ENCODE peak calls at places on chromosomes 12 and 14, in five cellular contexts. One of them, this sample, is unnamed.

GRCh38 chr12:122643207-122643805 is 59.9 kb downstream of the HCAR2 start:
- DNase-seq in dorsolateral prefrontal cortex: no peak
- DNase-seq in astrocyte of the spinal cord: no peak
- DNase-seq in CD8-positive, alpha-beta T cell: no peak
- DNase-seq in psoas muscle: no peak
- DNase-seq in this sample: no peak

GRCh38 chr12:116558280-116559079 is 701 bp upstream of the MAP1LC3B2 start:
- DNase-seq in dorsolateral prefrontal cortex: no peak
- DNase-seq in astrocyte of the spinal cord: no peak
- DNase-seq in CD8-positive, alpha-beta T cell: no peak
- DNase-seq in psoas muscle: no peak
- DNase-seq in this sample: no peak

GRCh38 chr14:95623195-95623594 is 63.0 kb upstream of the TCL1B start:
- DNase-seq in dorsolateral prefrontal cortex: no peak
- DNase-seq in astrocyte of the spinal cord: no peak
- DNase-seq in CD8-positive, alpha-beta T cell: no peak
- DNase-seq in psoas muscle: no peak
- DNase-seq in this sample: peak

GRCh38 chr14:71050227-71050823 is 143.1 kb downstream of the PCNX1 start:
- DNase-seq in dorsolateral prefrontal cortex: no peak
- DNase-seq in astrocyte of the spinal cord: peak
- DNase-seq in CD8-positive, alpha-beta T cell: no peak
- DNase-seq in psoas muscle: no peak
- DNase-seq in this sample: peak

GRCh38 chr14:63192085-63192484 is 12.2 kb upstream of the RHOJ start:
- DNase-seq in dorsolateral prefrontal cortex: no peak
- DNase-seq in astrocyte of the spinal cord: peak
- DNase-seq in CD8-positive, alpha-beta T cell: no peak
- DNase-seq in psoas muscle: no peak
- DNase-seq in this sample: peak

GRCh38 chr12:92226036-92226661 is 80.5 kb upstream of the BTG1 start:
- DNase-seq in dorsolateral prefrontal cortex: no peak
- DNase-seq in astrocyte of the spinal cord: peak
- DNase-seq in CD8-positive, alpha-beta T cell: no peak
- DNase-seq in psoas muscle: no peak
- DNase-seq in this sample: peak

GRCh38 chr14:59333668-59334067 is 131.5 kb downstream of the GPR135 start:
- DNase-seq in dorsolateral prefrontal cortex: no peak
- DNase-seq in astrocyte of the spinal cord: peak
- DNase-seq in CD8-positive, alpha-beta T cell: no peak
- DNase-seq in psoas muscle: no peak
- DNase-seq in this sample: peak

GRCh38 chr14:92647499-92648279 is 100.7 kb downstream of the LGMN start:
- DNase-seq in dorsolateral prefrontal cortex: no peak
- DNase-seq in astrocyte of the spinal cord: peak
- DNase-seq in CD8-positive, alpha-beta T cell: no peak
- DNase-seq in psoas muscle: no peak
- DNase-seq in this sample: peak

GRCh38 chr12:54596526-54596946 is 8.1 kb upstream of the PPP1R1A start:
- DNase-seq in dorsolateral prefrontal cortex: peak
- DNase-seq in astrocyte of the spinal cord: peak
- DNase-seq in CD8-positive, alpha-beta T cell: peak
- DNase-seq in psoas muscle: peak
- DNase-seq in this sample: peak

GRCh38 chr12:2004113-2004929 is at the start of gene DCP1B:
- DNase-seq in dorsolateral prefrontal cortex: peak
- DNase-seq in astrocyte of the spinal cord: peak
- DNase-seq in CD8-positive, alpha-beta T cell: peak
- DNase-seq in psoas muscle: peak
- DNase-seq in this sample: peak

GRCh38 chr12:104250366-104251125 is 35.0 kb downstream of the TXNRD1 start:
- DNase-seq in dorsolateral prefrontal cortex: no peak
- DNase-seq in astrocyte of the spinal cord: no peak
- DNase-seq in CD8-positive, alpha-beta T cell: no peak
- DNase-seq in psoas muscle: no peak
- DNase-seq in this sample: no peak

GRCh38 chr12:47190271-47190750 is 110.6 kb upstream of the AMIGO2 start:
- DNase-seq in dorsolateral prefrontal cortex: no peak
- DNase-seq in astrocyte of the spinal cord: peak
- DNase-seq in CD8-positive, alpha-beta T cell: no peak
- DNase-seq in psoas muscle: no peak
- DNase-seq in this sample: peak

GRCh38 chr12:65121049-65121955 is at the start of gene WIF1:
- DNase-seq in dorsolateral prefrontal cortex: no peak
- DNase-seq in astrocyte of the spinal cord: no peak
- DNase-seq in CD8-positive, alpha-beta T cell: no peak
- DNase-seq in psoas muscle: peak
- DNase-seq in this sample: no peak

GRCh38 chr12:11652351-11653040 is 3.0 kb downstream of the ETV6 start:
- DNase-seq in dorsolateral prefrontal cortex: no peak
- DNase-seq in astrocyte of the spinal cord: peak
- DNase-seq in CD8-positive, alpha-beta T cell: no peak
- DNase-seq in psoas muscle: no peak
- DNase-seq in this sample: peak

GRCh38 chr12:50222275-50222783 is 55.2 kb upstream of the CERS5 start:
- DNase-seq in dorsolateral prefrontal cortex: no peak
- DNase-seq in astrocyte of the spinal cord: peak
- DNase-seq in CD8-positive, alpha-beta T cell: no peak
- DNase-seq in psoas muscle: no peak
- DNase-seq in this sample: peak

GRCh38 chr12:105978686-105979085 is 160.1 kb downstream of the NUAK1 start:
- DNase-seq in dorsolateral prefrontal cortex: no peak
- DNase-seq in astrocyte of the spinal cord: peak
- DNase-seq in CD8-positive, alpha-beta T cell: no peak
- DNase-seq in psoas muscle: no peak
- DNase-seq in this sample: no peak

GRCh38 chr14:86799244-86799647 is 1193.7 kb downstream of the GALC start:
- DNase-seq in dorsolateral prefrontal cortex: no peak
- DNase-seq in astrocyte of the spinal cord: peak
- DNase-seq in CD8-positive, alpha-beta T cell: no peak
- DNase-seq in psoas muscle: no peak
- DNase-seq in this sample: peak

GRCh38 chr14:63766616-63767015 is 38.8 kb upstream of the SGPP1 start:
- DNase-seq in dorsolateral prefrontal cortex: no peak
- DNase-seq in astrocyte of the spinal cord: no peak
- DNase-seq in CD8-positive, alpha-beta T cell: no peak
- DNase-seq in psoas muscle: no peak
- DNase-seq in this sample: no peak

GRCh38 chr14:105343194-105343593 is 28.6 kb downstream of the PACS2 start:
- DNase-seq in dorsolateral prefrontal cortex: no peak
- DNase-seq in astrocyte of the spinal cord: no peak
- DNase-seq in CD8-positive, alpha-beta T cell: no peak
- DNase-seq in psoas muscle: no peak
- DNase-seq in this sample: no peak

GRCh38 chr12:13347241-13348043 is 150.9 kb downstream of the EMP1 start:
- DNase-seq in dorsolateral prefrontal cortex: peak
- DNase-seq in astrocyte of the spinal cord: peak
- DNase-seq in CD8-positive, alpha-beta T cell: no peak
- DNase-seq in psoas muscle: no peak
- DNase-seq in this sample: peak

GRCh38 chr12:96361074-96361473 is 39.2 kb downstream of the CDK17 start:
- DNase-seq in dorsolateral prefrontal cortex: no peak
- DNase-seq in astrocyte of the spinal cord: no peak
- DNase-seq in CD8-positive, alpha-beta T cell: no peak
- DNase-seq in psoas muscle: no peak
- DNase-seq in this sample: no peak

GRCh38 chr14:20799955-20800544 is 2.6 kb downstream of the RNASE1 start:
- DNase-seq in dorsolateral prefrontal cortex: no peak
- DNase-seq in astrocyte of the spinal cord: no peak
- DNase-seq in CD8-positive, alpha-beta T cell: no peak
- DNase-seq in psoas muscle: no peak
- DNase-seq in this sample: no peak

GRCh38 chr12:5648692-5649338 is 216.9 kb downstream of the NTF3 start:
- DNase-seq in dorsolateral prefrontal cortex: no peak
- DNase-seq in astrocyte of the spinal cord: no peak
- DNase-seq in CD8-positive, alpha-beta T cell: no peak
- DNase-seq in psoas muscle: no peak
- DNase-seq in this sample: no peak

GRCh38 chr12:28987538-28988383 is 161.3 kb upstream of the FAR2 start:
- DNase-seq in dorsolateral prefrontal cortex: no peak
- DNase-seq in astrocyte of the spinal cord: no peak
- DNase-seq in CD8-positive, alpha-beta T cell: no peak
- DNase-seq in psoas muscle: no peak
- DNase-seq in this sample: no peak

GRCh38 chr14:96362071-96362964 is 823 bp downstream of the ATG2B start:
- DNase-seq in dorsolateral prefrontal cortex: no peak
- DNase-seq in astrocyte of the spinal cord: peak
- DNase-seq in CD8-positive, alpha-beta T cell: peak
- DNase-seq in psoas muscle: no peak
- DNase-seq in this sample: peak

GRCh38 chr14:50961606-50962259 is 17.4 kb upstream of the PYGL start:
- DNase-seq in dorsolateral prefrontal cortex: no peak
- DNase-seq in astrocyte of the spinal cord: peak
- DNase-seq in CD8-positive, alpha-beta T cell: no peak
- DNase-seq in psoas muscle: no peak
- DNase-seq in this sample: peak

GRCh38 chr14:74240794-74241610 is 1.8 kb downstream of the VSX2 start:
- DNase-seq in dorsolateral prefrontal cortex: no peak
- DNase-seq in astrocyte of the spinal cord: peak
- DNase-seq in CD8-positive, alpha-beta T cell: no peak
- DNase-seq in psoas muscle: no peak
- DNase-seq in this sample: peak

GRCh38 chr14:77707724-77708408 is at the start of the genes ALKBH1 and SLIRP:
- DNase-seq in dorsolateral prefrontal cortex: peak
- DNase-seq in astrocyte of the spinal cord: peak
- DNase-seq in CD8-positive, alpha-beta T cell: peak
- DNase-seq in psoas muscle: peak
- DNase-seq in this sample: peak

GRCh38 chr14:103432627-103433026 is 47.4 kb downstream of the MARK3 start:
- DNase-seq in dorsolateral prefrontal cortex: no peak
- DNase-seq in astrocyte of the spinal cord: no peak
- DNase-seq in CD8-positive, alpha-beta T cell: no peak
- DNase-seq in psoas muscle: no peak
- DNase-seq in this sample: no peak

GRCh38 chr14:103433902-103434563 is 48.8 kb downstream of the MARK3 start:
- DNase-seq in dorsolateral prefrontal cortex: no peak
- DNase-seq in astrocyte of the spinal cord: no peak
- DNase-seq in CD8-positive, alpha-beta T cell: no peak
- DNase-seq in psoas muscle: no peak
- DNase-seq in this sample: no peak

GRCh38 chr14:103436533-103436932 is 51.3 kb downstream of the MARK3 start:
- DNase-seq in dorsolateral prefrontal cortex: no peak
- DNase-seq in astrocyte of the spinal cord: peak
- DNase-seq in CD8-positive, alpha-beta T cell: no peak
- DNase-seq in psoas muscle: no peak
- DNase-seq in this sample: peak

DNA sequence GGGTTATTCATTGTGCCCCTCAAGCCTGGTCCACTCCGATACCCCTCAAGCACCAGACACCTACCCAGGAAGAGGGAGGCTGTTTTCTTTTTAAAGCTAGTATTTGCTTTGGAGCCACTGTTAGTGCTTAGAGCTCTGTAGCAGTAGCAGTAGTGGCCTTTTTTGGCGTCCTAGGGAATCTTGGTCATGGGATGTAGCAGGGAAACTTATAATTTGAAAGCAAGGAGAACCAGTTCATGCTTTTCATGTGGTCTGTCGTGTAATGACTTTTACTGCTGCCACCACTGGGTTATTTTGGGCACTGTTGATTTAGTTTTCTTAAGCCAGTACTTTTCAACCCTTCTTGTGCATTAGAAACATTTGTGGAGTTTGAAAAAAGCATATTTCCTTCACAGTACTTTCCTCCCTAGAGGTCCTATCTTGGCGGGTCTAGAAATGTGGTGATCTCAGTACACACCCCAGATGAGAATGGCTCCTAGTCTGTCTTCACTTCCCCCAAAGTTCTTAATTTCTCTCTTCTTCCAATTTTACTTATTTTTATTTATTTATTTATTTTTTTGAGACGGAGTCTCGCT is 49.7 kb downstream of the MARK3 start:
- DNase-seq in dorsolateral prefrontal cortex: no peak
- DNase-seq in astrocyte of the spinal cord: no peak
- DNase-seq in CD8-positive, alpha-beta T cell: no peak
- DNase-seq in psoas muscle: no peak
- DNase-seq in this sample: no peak
- TF ChIP-seq CTCF in dorsolateral prefrontal cortex: no peak
- TF ChIP-seq CTCF in astrocyte of the spinal cord: no peak
- TF ChIP-seq CTCF in CD8-positive, alpha-beta T cell: no peak
- TF ChIP-seq CTCF in psoas muscle: no peak
- TF ChIP-seq CTCF in this sample: no peak

DNA sequence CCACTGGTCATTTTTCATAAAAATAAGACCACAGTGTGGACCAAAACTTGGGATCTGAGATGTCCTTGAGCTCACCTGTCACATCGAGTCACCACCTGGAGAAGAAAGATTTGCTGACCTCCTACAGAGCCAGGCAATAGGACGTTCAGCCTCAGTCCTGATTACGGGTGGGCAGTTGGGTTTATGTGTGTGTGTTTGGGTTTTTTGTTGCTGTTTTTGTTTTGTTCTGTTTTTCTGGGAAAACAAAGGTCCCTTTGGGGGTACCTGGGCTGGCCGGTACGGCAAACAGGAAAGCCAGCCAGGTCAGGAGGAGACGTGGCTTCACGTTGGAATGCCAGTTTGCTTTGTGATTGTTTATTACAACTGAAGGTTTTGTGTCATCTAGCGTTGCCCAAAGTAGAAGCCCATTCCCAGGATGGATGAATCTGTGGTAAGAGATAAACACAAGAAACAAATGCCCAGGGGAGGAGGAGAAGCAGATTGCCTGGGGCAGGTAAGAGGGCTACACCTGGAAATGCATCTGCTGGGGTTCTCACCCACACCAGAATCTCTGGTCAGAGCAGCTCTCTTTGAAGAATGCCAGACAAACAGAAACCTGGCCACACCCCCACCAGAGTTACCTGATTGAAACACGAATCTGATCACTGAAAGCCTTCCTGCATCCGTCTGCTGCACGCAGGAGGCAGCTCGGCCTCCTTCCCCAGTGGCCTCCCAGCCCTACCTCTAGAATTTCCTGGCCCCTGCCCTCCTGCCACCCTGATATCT is 100.1 kb upstream of the DIO3 start:
- DNase-seq in dorsolateral prefrontal cortex: no peak
- DNase-seq in astrocyte of the spinal cord: no peak
- DNase-seq in CD8-positive, alpha-beta T cell: no peak
- DNase-seq in psoas muscle: no peak
- DNase-seq in this sample: no peak
- H3K4me3 ChIP-seq in dorsolateral prefrontal cortex: no peak
- H3K4me3 ChIP-seq in astrocyte of the spinal cord: no peak
- H3K4me3 ChIP-seq in CD8-positive, alpha-beta T cell: no peak
- H3K4me3 ChIP-seq in psoas muscle: no peak
- H3K4me3 ChIP-seq in this sample: no peak

GRCh38 chr12:32106517-32107366 is at the start of gene BICD1:
- DNase-seq in dorsolateral prefrontal cortex: peak
- DNase-seq in astrocyte of the spinal cord: peak
- DNase-seq in CD8-positive, alpha-beta T cell: peak
- DNase-seq in psoas muscle: peak
- DNase-seq in this sample: peak
- TF ChIP-seq CTCF in dorsolateral prefrontal cortex: peak
- TF ChIP-seq CTCF in astrocyte of the spinal cord: peak
- TF ChIP-seq CTCF in CD8-positive, alpha-beta T cell: peak
- TF ChIP-seq CTCF in psoas muscle: peak
- TF ChIP-seq CTCF in this sample: no peak

GRCh38 chr14:75515631-75515999 is 6.7 kb upstream of the BATF start:
- DNase-seq in dorsolateral prefrontal cortex: no peak
- DNase-seq in astrocyte of the spinal cord: no peak
- DNase-seq in CD8-positive, alpha-beta T cell: no peak
- DNase-seq in psoas muscle: no peak
- DNase-seq in this sample: peak
- H3K4me3 ChIP-seq in dorsolateral prefrontal cortex: no peak
- H3K4me3 ChIP-seq in astrocyte of the spinal cord: no peak
- H3K4me3 ChIP-seq in CD8-positive, alpha-beta T cell: peak
- H3K4me3 ChIP-seq in psoas muscle: no peak
- H3K4me3 ChIP-seq in this sample: peak

GRCh38 chr12:120649442-120650248 is 9.2 kb downstream of the CABP1 start:
- DNase-seq in dorsolateral prefrontal cortex: no peak
- DNase-seq in astrocyte of the spinal cord: no peak
- DNase-seq in CD8-positive, alpha-beta T cell: no peak
- DNase-seq in psoas muscle: no peak
- DNase-seq in this sample: no peak
- TF ChIP-seq CTCF in dorsolateral prefrontal cortex: peak
- TF ChIP-seq CTCF in astrocyte of the spinal cord: no peak
- TF ChIP-seq CTCF in CD8-positive, alpha-beta T cell: peak
- TF ChIP-seq CTCF in psoas muscle: no peak
- TF ChIP-seq CTCF in this sample: no peak

This sample was measured in fibroblast of the aortic adventitia.